ENCODE peak calls at places on chromosome 18, in ten cellular contexts. H, T, I, E, U, B, J, G, L and O are unnamed samples.
A peak's percentile ranks its signal among the peaks of the same experiment; 100 is the strongest.

GRCh38 chr18:62486290-62486964 is 36.4 kb upstream of the ZCCHC2 start:
- DNase-seq in B (no peak), G (no peak), T (peak; percentile 15), L (peak; percentile 41), J (peak; percentile 97), U (peak; percentile 94), I (peak; percentile 36), E (peak; percentile 53), H (no peak), O (no peak)

GRCh38 chr18:66124394-66124793 is 373.6 kb downstream of the CDH7 start:
- DNase-seq in G (no peak), B (no peak), U (no peak), E (no peak), I (no peak), J (no peak), T (no peak), H (no peak), L (no peak), O (no peak)

GRCh38 chr18:44744206-44745180 is 63.8 kb downstream of the SETBP1 start:
- DNase-seq in I (peak; percentile 14), B (no peak), E (no peak), L (no peak), H (peak; percentile 85), U (no peak), G (peak; percentile 70), J (no peak), T (no peak), O (peak; percentile 82)

GRCh38 chr18:38415811-38416210 is 850.2 kb upstream of the CELF4 start:
- DNase-seq in T (no peak), U (no peak), E (no peak), J (no peak), B (no peak), L (no peak), I (no peak), G (no peak), H (no peak), O (no peak)

GRCh38 chr18:49249523-49249922 is 210.9 kb downstream of the DYM start:
- DNase-seq in I (no peak), H (no peak), G (no peak), U (no peak), E (no peak), L (no peak), B (no peak), J (peak; percentile 79), T (peak; percentile 84), O (no peak)

GRCh38 chr18:40055262-40055661 is 1899.8 kb upstream of the PIK3C3 start:
- DNase-seq in H (no peak), E (no peak), G (no peak), T (no peak), B (no peak), U (no peak), J (no peak), I (no peak), L (no peak), O (no peak)

GRCh38 chr18:34742761-34743366 is 32.8 kb downstream of the DTNA start:
- DNase-seq in L (no peak), E (no peak), H (no peak), T (no peak), I (no peak), B (no peak), G (no peak), U (no peak), J (no peak), O (no peak)

GRCh38 chr18:69127844-69128486 is 272.7 kb upstream of the DOK6 start:
- DNase-seq in L (no peak), T (peak; percentile 28), H (no peak), B (no peak), I (no peak), U (no peak), G (no peak), J (no peak), E (no peak), O (no peak)

GRCh38 chr18:55300469-55301195 is 287.4 kb downstream of the TCF4 start:
- DNase-seq in B (no peak), G (no peak), E (no peak), I (peak; percentile 20), H (no peak), T (peak; percentile 22), J (no peak), U (no peak), L (no peak), O (peak; percentile 13)

GRCh38 chr18:39685303-39685902 is 2119.8 kb upstream of the CELF4 start:
- DNase-seq in G (no peak), T (no peak), E (no peak), L (no peak), B (no peak), H (no peak), I (no peak), J (no peak), U (no peak), O (no peak)

GRCh38 chr18:28637897-28638296 is 461.0 kb upstream of the CDH2 start:
- DNase-seq in E (no peak), I (no peak), L (no peak), H (no peak), J (no peak), T (peak; percentile 37), G (no peak), U (no peak), B (no peak), O (no peak)

GRCh38 chr18:59787998-59788875 is 91.0 kb upstream of the CCBE1 start:
- DNase-seq in T (peak; percentile 80), I (no peak), E (peak; percentile 59), H (no peak), U (peak; percentile 35), J (peak; percentile 66), B (peak; percentile 27), G (no peak), L (no peak), O (no peak)

GRCh38 chr18:79850731-79851130 is 53.0 kb downstream of the KCNG2 start:
- DNase-seq in H (no peak), B (no peak), L (no peak), T (no peak), G (peak; percentile 23), U (no peak), E (no peak), J (no peak), I (no peak), O (no peak)

GRCh38 chr18:24168496-24168895 is 29.6 kb downstream of the CABYR start:
- DNase-seq in T (no peak), U (no peak), E (no peak), I (no peak), H (no peak), B (no peak), J (no peak), L (no peak), G (no peak), O (no peak)

GRCh38 chr18:35355140-35355618 is 11.0 kb upstream of the ZNF24 start:
- DNase-seq in J (peak; percentile 68), I (peak; percentile 32), H (peak; percentile 74), U (peak; percentile 81), E (peak; percentile 27), G (peak; percentile 87), T (peak; percentile 92), L (peak; percentile 71), B (peak; percentile 76), O (peak; percentile 62)

GRCh38 chr18:22169889-22170420 is 566 bp downstream of the GATA6 start:
- DNase-seq in E (no peak), T (peak; percentile 76), J (no peak), U (no peak), B (no peak), L (no peak), I (peak; percentile 35), H (no peak), G (no peak), O (peak; percentile 40)

GRCh38 chr18:63162271-63163014 is 157.1 kb downstream of the BCL2 start:
- DNase-seq in U (no peak), J (peak; percentile 11), H (no peak), T (peak; percentile 76), G (no peak), E (no peak), B (no peak), L (peak; percentile 61), I (no peak), O (no peak)

GRCh38 chr18:66005831-66006588 is 255.2 kb downstream of the CDH7 start:
- DNase-seq in U (no peak), I (no peak), B (no peak), E (no peak), J (no peak), G (peak; percentile 53), L (no peak), H (peak; percentile 54), T (no peak), O (no peak)

GRCh38 chr18:61502472-61502871 is 169.2 kb downstream of the CDH20 start:
- DNase-seq in I (peak; percentile 32), H (no peak), T (peak; percentile 78), B (peak; percentile 73), U (peak; percentile 35), L (peak; percentile 17), G (no peak), E (peak; percentile 3), J (peak; percentile 32), O (no peak)

GRCh38 chr18:76429262-76430126 is 65.5 kb downstream of the ZNF516 start:
- DNase-seq in J (no peak), L (no peak), H (no peak), I (no peak), B (no peak), G (no peak), U (no peak), E (no peak), T (no peak), O (no peak)
- TF ChIP-seq CTCF in J (no peak), L (no peak), H (no peak), I (no peak), B (no peak), G (no peak), U (no peak), E (no peak), T (no peak), O (no peak)

GRCh38 chr18:33583901-33584300 is 5.9 kb downstream of the ASXL3 start:
- DNase-seq in U (no peak), E (no peak), T (no peak), J (no peak), L (no peak), B (no peak), I (no peak), H (no peak), G (no peak), O (no peak)
- H3K4me3 ChIP-seq in U (no peak overlapping the region), E (no peak overlapping the region), T (no peak overlapping the region), J (no peak overlapping the region), L (no peak overlapping the region), B (no peak overlapping the region), I (no peak overlapping the region), H (no peak overlapping the region), G (no peak overlapping the region), O (no peak overlapping the region)

GRCh38 chr18:3224223-3224622 is 4.5 kb upstream of the MYOM1 start:
- DNase-seq in G (no peak), U (no peak), I (no peak), J (no peak), H (no peak), L (no peak), T (no peak), E (no peak), B (no peak), O (no peak)
- H3K27ac ChIP-seq in G (no peak overlapping the region), U (no peak overlapping the region), I (no peak overlapping the region), J (no peak overlapping the region), H (no peak overlapping the region), L (no peak overlapping the region), T (no peak overlapping the region), E (no peak overlapping the region), B (no peak overlapping the region), O (peak overlapping the region; percentile 15)

DNA sequence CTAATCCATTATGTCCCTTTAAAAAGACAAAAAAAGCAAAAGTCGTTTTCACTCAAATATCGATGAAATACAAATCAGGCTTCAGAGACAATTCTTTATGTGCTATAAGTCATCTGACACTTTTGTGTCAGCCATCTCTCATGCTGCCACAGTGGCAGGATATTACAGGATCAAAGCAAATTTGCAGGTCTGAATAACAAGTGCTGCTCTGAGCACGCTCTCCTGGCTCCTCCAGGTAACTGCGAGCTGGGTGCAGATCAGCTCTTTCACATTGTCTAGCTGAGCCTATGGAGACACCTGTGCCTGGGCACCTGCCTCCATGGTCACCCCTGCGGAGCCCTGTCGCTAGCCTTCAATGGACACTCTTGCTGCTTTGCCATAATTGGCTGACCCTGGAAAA is 250.2 kb upstream of the RAB12 start:
- DNase-seq in I (no peak), B (no peak), U (no peak), G (no peak), L (no peak), H (no peak), T (no peak), J (no peak), E (no peak), O (no peak)
- TF ChIP-seq CTCF in I (no peak), B (no peak), U (no peak), G (no peak), L (no peak), H (no peak), T (no peak), J (no peak), E (no peak), O (no peak)